ENCODE peak calls at places on chromosomes 1 and 21, in ten cellular contexts. K is stimulated activated CD4-positive, alpha-beta T cell treated with anti-CD3 and anti-CD28 coated beads, TNF-alpha, amount 100 ng/mL, for 4 hours; V is aorta; P is MV-4-11; U is psoas muscle; H is fibroblast of pulmonary artery; S is GM13977; I is GM10248; B is GM20000; Z is NCI-H1105 treated with DMSO at 0.1 percent for 48 hours. M is an unnamed sample.

GRCh38 chr1:94501925-94502324 is 39.6 kb downstream of the F3 start:
- DNase-seq in K (no peak), V (no peak), P (no peak), U (no peak), H (peak), S (no peak), I (no peak), B (no peak), Z (no peak), M (no peak)

GRCh38 chr1:225481738-225482137 is 53.9 kb upstream of the LBR start:
- DNase-seq in K (no peak), V (no peak), P (no peak), U (no peak), H (no peak), S (no peak), I (peak), B (no peak), Z (peak), M (no peak)

GRCh38 chr1:62356257-62356835 is 37.1 kb upstream of the KANK4 start:
- DNase-seq in K (no peak), V (no peak), P (peak), U (no peak), H (peak), S (peak), I (no peak), B (no peak), Z (no peak), M (peak)

GRCh38 chr1:166350490-166350889 is 183.7 kb upstream of the FAM78B start:
- DNase-seq in K (no peak), V (no peak), P (no peak), U (no peak), H (no peak), S (no peak), I (no peak), B (no peak), Z (peak), M (no peak)

GRCh38 chr1:199808110-199808870 is 219.2 kb upstream of the NR5A2 start:
- DNase-seq in K (no peak), V (no peak), P (no peak), U (no peak), H (no peak), S (no peak), I (no peak), B (no peak), Z (no peak), M (peak)

GRCh38 chr1:173062156-173062938 is 11.6 kb upstream of the TNFSF18 start:
- DNase-seq in K (no peak), V (no peak), P (peak), U (no peak), H (peak), S (no peak), I (no peak), B (no peak), Z (no peak), M (peak)

GRCh38 chr1:225378880-225379279 is 49.0 kb downstream of the LBR start:
- DNase-seq in K (no peak), V (no peak), P (no peak), U (no peak), H (peak), S (no peak), I (no peak), B (no peak), Z (no peak), M (peak)

GRCh38 chr21:16194851-16195251 is 465.1 kb downstream of the USP25 start:
- DNase-seq in K (no peak), V (no peak), P (no peak), U (no peak), H (peak), S (no peak), I (no peak), B (no peak), Z (no peak), M (peak)

GRCh38 chr1:235018161-235018560 is 110.5 kb downstream of the TOMM20 start:
- DNase-seq in K (no peak), V (peak), P (no peak), U (no peak), H (peak), S (no peak), I (no peak), B (no peak), Z (no peak), M (peak)

GRCh38 chr1:57202254-57202653 is 221.6 kb downstream of the DAB1 start:
- DNase-seq in K (no peak), V (no peak), P (no peak), U (no peak), H (no peak), S (no peak), I (no peak), B (no peak), Z (no peak), M (no peak)

GRCh38 chr1:229253170-229253974 is 17.5 kb upstream of the RAB4A start:
- DNase-seq in K (no peak), V (no peak), P (peak), U (no peak), H (no peak), S (no peak), I (no peak), B (no peak), Z (no peak), M (peak)

GRCh38 chr1:241990040-241990439 is 8.9 kb downstream of the MAP1LC3C start:
- DNase-seq in K (no peak), V (peak), P (no peak), U (peak), H (peak), S (no peak), I (no peak), B (no peak), Z (peak), M (no peak)

GRCh38 chr1:39406533-39407478 is 84.6 kb upstream of the BMP8A start:
- DNase-seq in K (no peak), V (no peak), P (no peak), U (no peak), H (peak), S (no peak), I (no peak), B (no peak), Z (no peak), M (no peak)

GRCh38 chr1:160800142-160800541 is 4.2 kb downstream of the LY9 start:
- DNase-seq in K (no peak), V (no peak), P (no peak), U (no peak), H (no peak), S (no peak), I (no peak), B (no peak), Z (no peak), M (no peak)

GRCh38 chr21:41600961-41601572 is 93.1 kb upstream of the TMPRSS2 start:
- DNase-seq in K (no peak), V (no peak), P (no peak), U (no peak), H (no peak), S (no peak), I (no peak), B (no peak), Z (no peak), M (no peak)

GRCh38 chr1:89987170-89987819 is 7.6 kb upstream of the ZNF326 start:
- DNase-seq in K (peak), V (no peak), P (peak), U (no peak), H (peak), S (peak), I (peak), B (peak), Z (peak), M (peak)

GRCh38 chr1:160519542-160520435 is 3.3 kb downstream of the SLAMF6 start:
- DNase-seq in K (no peak), V (no peak), P (no peak), U (no peak), H (no peak), S (no peak), I (no peak), B (peak), Z (no peak), M (peak)

GRCh38 chr21:37266515-37267221 is 466 bp downstream of the VPS26C start:
- DNase-seq in K (no peak), V (peak), P (no peak), U (no peak), H (peak), S (no peak), I (peak), B (no peak), Z (peak), M (peak)

GRCh38 chr1:37277366-37277765 is 197.0 kb upstream of the ZC3H12A start:
- DNase-seq in K (no peak), V (no peak), P (no peak), U (no peak), H (no peak), S (no peak), I (no peak), B (no peak), Z (no peak), M (no peak)

GRCh38 chr1:51877434-51878306 is 857 bp downstream of the NRDC start:
- DNase-seq in K (no peak), V (peak), P (peak), U (no peak), H (peak), S (no peak), I (peak), B (no peak), Z (no peak), M (peak)

GRCh38 chr1:246091477-246091876 is 415.6 kb downstream of the SMYD3 start:
- DNase-seq in K (no peak), V (no peak), P (peak), U (no peak), H (no peak), S (no peak), I (no peak), B (no peak), Z (no peak), M (no peak)

M was measured in bronchial epithelial cell.